ENCODE peak calls at places on chromosome 6, in five cellular contexts. C is Jurkat, Clone E6-1; M is lower lobe of right lung; I is astrocyte of the cerebellum; Y is SJSA1. D is an unnamed sample.

GRCh38 chr6:44148306-44148705 is 10.3 kb upstream of the CAPN11 start:
- DNase-seq in C (no peak), M (no peak), I (no peak), Y (no peak), D (no peak)

GRCh38 chr6:105210932-105211531 is 31.2 kb upstream of the POPDC3 start:
- DNase-seq in C (no peak), M (no peak), I (no peak), Y (peak), D (no peak)

GRCh38 chr6:114085206-114085605 is 114.3 kb upstream of the HDAC2 start:
- DNase-seq in C (no peak), M (no peak), I (peak), Y (peak), D (peak)

GRCh38 chr6:56524891-56525703 is 117.6 kb downstream of the DST start:
- DNase-seq in C (no peak), M (no peak), I (peak), Y (peak), D (peak)

GRCh38 chr6:132598473-132598872 is 8.9 kb upstream of the TAAR5 start:
- DNase-seq in C (peak), M (no peak), I (no peak), Y (no peak), D (no peak)

GRCh38 chr6:112342511-112342910 is 4.6 kb upstream of the RFPL4B start:
- DNase-seq in C (no peak), M (no peak), I (no peak), Y (no peak), D (no peak)

GRCh38 chr6:81326856-81327561 is 425.5 kb downstream of the TENT5A start:
- DNase-seq in C (no peak), M (no peak), I (no peak), Y (no peak), D (peak)

GRCh38 chr6:159819932-159820640 is 20.0 kb downstream of the PNLDC1 start:
- DNase-seq in C (peak), M (peak), I (no peak), Y (no peak), D (no peak)

GRCh38 chr6:164424489-164424888 is 884.9 kb downstream of the C6orf118 start:
- DNase-seq in C (no peak), M (no peak), I (no peak), Y (no peak), D (no peak)

GRCh38 chr6:14775528-14775927 is 470.3 kb upstream of the JARID2 start:
- DNase-seq in C (no peak), M (no peak), I (no peak), Y (no peak), D (no peak)

GRCh38 chr6:10030942-10031537 is 383.8 kb downstream of the TFAP2A start:
- DNase-seq in C (peak), M (no peak), I (no peak), Y (no peak), D (no peak)

GRCh38 chr6:169445227-169445626 is 191.6 kb upstream of the THBS2 start:
- DNase-seq in C (no peak), M (no peak), I (no peak), Y (no peak), D (no peak)

GRCh38 chr6:48809700-48810099 is 653.4 kb downstream of the MMUT start:
- DNase-seq in C (no peak), M (no peak), I (no peak), Y (no peak), D (no peak)

GRCh38 chr6:122758927-122759334 is 20.6 kb upstream of the FABP7 start:
- DNase-seq in C (no peak), M (no peak), I (no peak), Y (no peak), D (no peak)

GRCh38 chr6:6981923-6982322 is 125.8 kb upstream of the RREB1 start:
- DNase-seq in C (no peak), M (no peak), I (no peak), Y (no peak), D (no peak)

GRCh38 chr6:141988954-141989705 is 143.6 kb upstream of the GJE1 start:
- DNase-seq in C (peak), M (no peak), I (peak), Y (peak), D (peak)

GRCh38 chr6:43934183-43934802 is 164.3 kb downstream of the VEGFA start:
- DNase-seq in C (no peak), M (no peak), I (no peak), Y (no peak), D (no peak)

GRCh38 chr6:501891-502601 is 110.5 kb downstream of the IRF4 start:
- DNase-seq in C (no peak), M (no peak), I (no peak), Y (peak), D (no peak)

GRCh38 chr6:19463250-19463649 is 373.9 kb upstream of the ID4 start:
- DNase-seq in C (no peak), M (no peak), I (no peak), Y (no peak), D (no peak)

GRCh38 chr6:168131464-168132415 is 52.7 kb upstream of the FRMD1 start:
- DNase-seq in C (no peak), M (no peak), I (no peak), Y (no peak), D (no peak)

GRCh38 chr6:151702851-151703629 is 104.4 kb upstream of the ESR1 start:
- DNase-seq in C (no peak), M (no peak), I (no peak), Y (no peak), D (no peak)

GRCh38 chr6:108587258-108588059 is 26.7 kb downstream of the FOXO3 start:
- DNase-seq in C (no peak), M (no peak), I (no peak), Y (peak), D (peak)

GRCh38 chr6:82040405-82041221 is 206.9 kb downstream of the IBTK start:
- DNase-seq in C (peak), M (no peak), I (peak), Y (peak), D (no peak)

GRCh38 chr6:167776906-167777645 is 49.6 kb upstream of the AFDN start:
- DNase-seq in C (no peak), M (peak), I (no peak), Y (no peak), D (no peak)

GRCh38 chr6:96542702-96543101 is 20.2 kb upstream of the FHL5 start:
- DNase-seq in C (no peak), M (no peak), I (no peak), Y (no peak), D (no peak)

GRCh38 chr6:99236010-99236409 is 113.5 kb downstream of the FAXC start:
- DNase-seq in C (no peak), M (no peak), I (no peak), Y (no peak), D (no peak)

GRCh38 chr6:99233219-99233618 is 116.3 kb downstream of the FAXC start:
- DNase-seq in C (no peak), M (no peak), I (no peak), Y (no peak), D (no peak)

DNA sequence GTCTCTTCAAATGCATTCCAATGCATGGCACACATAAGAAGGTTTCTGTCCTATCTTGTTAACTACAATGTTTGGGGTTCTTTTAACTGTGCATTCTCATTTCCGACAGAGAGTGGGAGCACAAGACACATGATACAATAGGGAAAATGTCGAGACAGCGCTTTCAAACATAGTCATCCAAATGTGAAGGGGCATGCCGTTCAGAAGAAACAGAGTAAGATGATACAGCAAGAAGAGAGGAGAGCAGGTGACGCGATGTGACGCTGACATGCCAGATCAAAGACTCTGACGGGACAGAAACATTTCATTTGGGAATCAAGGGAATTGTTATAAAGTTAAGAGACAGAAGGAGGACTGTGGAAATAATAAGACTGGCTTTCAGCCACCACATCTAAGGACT is 117.5 kb downstream of the FAXC start:
- DNase-seq in C (no peak), M (no peak), I (no peak), Y (no peak), D (no peak)
- H3K4me3 ChIP-seq in C (no peak), M (no peak), I (no peak), Y (no peak), D (no peak)

GRCh38 chr6:42142118-42142835 is at the start of gene C6orf132:
- DNase-seq in C (no peak), M (peak), I (no peak), Y (no peak), D (no peak)
- H3K4me3 ChIP-seq in C (no peak), M (peak), I (peak), Y (no peak), D (peak)

GRCh38 chr6:133894369-133894768 is 5.5 kb downstream of the TCF21 start:
- DNase-seq in C (no peak), M (no peak), I (no peak), Y (no peak), D (no peak)

GRCh38 chr6:133896344-133896721 is 7.4 kb downstream of the TCF21 start:
- DNase-seq in C (no peak), M (no peak), I (no peak), Y (no peak), D (no peak)

GRCh38 chr6:133894795-133895401 is 6.0 kb downstream of the TCF21 start:
- DNase-seq in C (no peak), M (no peak), I (no peak), Y (no peak), D (no peak)

GRCh38 chr6:133893324-133893692 is 4.4 kb downstream of the TCF21 start:
- DNase-seq in C (no peak), M (no peak), I (no peak), Y (no peak), D (no peak)

GRCh38 chr6:133895573-133896343 is 6.8 kb downstream of the TCF21 start:
- DNase-seq in C (no peak), M (no peak), I (no peak), Y (no peak), D (no peak)
- H3K4me3 ChIP-seq in C (no peak), M (peak), I (peak), Y (no peak), D (peak)

GRCh38 chr6:100229512-100229911 is 235.2 kb downstream of the SIM1 start:
- DNase-seq in C (no peak), M (peak), I (no peak), Y (no peak), D (no peak)

GRCh38 chr6:100230976-100231316 is 233.8 kb downstream of the SIM1 start:
- DNase-seq in C (no peak), M (no peak), I (no peak), Y (no peak), D (peak)

GRCh38 chr6:100232791-100233573 is 231.7 kb downstream of the SIM1 start:
- DNase-seq in C (no peak), M (no peak), I (no peak), Y (no peak), D (no peak)

GRCh38 chr6:100228437-100229424 is 234.7 kb upstream of the MCHR2 start:
- DNase-seq in C (peak), M (peak), I (no peak), Y (peak), D (peak)

DNA sequence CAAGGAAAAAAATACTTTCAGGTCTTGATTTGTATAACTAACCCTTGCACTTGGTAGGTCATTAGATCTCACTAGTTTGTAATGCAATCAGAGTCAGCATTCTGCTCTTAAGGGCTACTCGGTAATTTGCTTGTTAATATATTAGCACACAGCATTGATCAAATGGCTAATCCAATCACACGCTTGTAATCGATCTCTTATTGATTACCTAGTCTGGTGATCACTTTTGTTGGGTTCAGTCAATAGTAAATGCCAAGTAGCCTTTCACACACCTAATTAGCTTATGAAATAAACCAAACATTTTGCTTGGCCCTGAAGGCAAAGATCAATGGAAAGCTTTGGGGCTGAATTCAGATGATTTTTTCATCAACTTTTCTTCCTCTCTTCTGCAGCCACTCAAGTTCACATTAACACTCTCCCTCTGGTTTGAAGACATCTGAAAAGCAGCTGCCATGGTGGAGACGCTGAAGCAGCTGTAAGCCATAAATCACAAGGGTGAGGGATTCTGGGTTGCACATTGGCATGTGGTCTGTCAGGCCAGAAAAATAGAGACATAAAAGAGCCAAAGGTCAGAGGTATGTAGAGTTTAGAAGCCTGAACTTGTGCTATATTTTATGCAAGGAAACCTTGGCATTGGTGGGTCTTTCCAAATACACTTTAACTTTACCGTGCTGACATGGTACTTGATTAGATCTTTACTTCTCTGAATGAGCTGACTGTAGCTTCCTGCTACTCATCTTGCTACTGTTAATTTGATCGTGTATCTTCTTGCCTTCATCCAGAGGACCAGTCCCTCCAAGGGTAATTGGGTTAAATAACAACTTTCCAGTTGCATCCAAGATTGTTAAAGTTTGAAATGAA is 234.4 kb downstream of the SIM1 start:
- DNase-seq in C (no peak), M (no peak), I (no peak), Y (no peak), D (peak)
- H3K4me3 ChIP-seq in C (no peak), M (no peak), I (no peak), Y (no peak), D (no peak)

GRCh38 chr6:11553824-11554223 is 16.3 kb downstream of the TMEM170B start:
- DNase-seq in C (no peak), M (no peak), I (no peak), Y (no peak), D (no peak)

GRCh38 chr6:11551053-11551452 is 13.5 kb downstream of the TMEM170B start:
- DNase-seq in C (no peak), M (no peak), I (no peak), Y (no peak), D (no peak)

GRCh38 chr6:11556308-11556707 is 18.8 kb downstream of the TMEM170B start:
- DNase-seq in C (no peak), M (no peak), I (no peak), Y (no peak), D (no peak)

DNA sequence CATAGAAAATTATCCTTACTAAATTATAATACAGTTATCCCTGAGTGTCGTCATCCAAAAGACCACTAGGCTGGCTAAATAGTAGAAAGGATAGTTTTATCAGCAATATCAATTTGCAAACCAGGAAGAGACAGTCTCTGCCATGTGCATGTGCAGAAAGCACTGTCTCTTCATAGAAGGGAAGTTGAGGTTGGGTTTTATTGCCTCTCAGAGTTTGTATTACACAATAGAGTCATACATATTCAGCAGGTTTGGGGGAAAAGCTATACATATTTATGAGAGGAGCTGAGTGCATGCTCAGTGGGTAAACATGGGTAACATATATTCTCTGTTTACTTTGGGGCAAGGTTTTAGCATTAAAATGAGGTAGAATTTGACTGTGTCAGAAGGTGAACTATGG is 14.8 kb downstream of the TMEM170B start:
- DNase-seq in C (no peak), M (no peak), I (no peak), Y (no peak), D (no peak)
- H3K4me3 ChIP-seq in C (no peak), M (no peak), I (no peak), Y (no peak), D (no peak)

DNA sequence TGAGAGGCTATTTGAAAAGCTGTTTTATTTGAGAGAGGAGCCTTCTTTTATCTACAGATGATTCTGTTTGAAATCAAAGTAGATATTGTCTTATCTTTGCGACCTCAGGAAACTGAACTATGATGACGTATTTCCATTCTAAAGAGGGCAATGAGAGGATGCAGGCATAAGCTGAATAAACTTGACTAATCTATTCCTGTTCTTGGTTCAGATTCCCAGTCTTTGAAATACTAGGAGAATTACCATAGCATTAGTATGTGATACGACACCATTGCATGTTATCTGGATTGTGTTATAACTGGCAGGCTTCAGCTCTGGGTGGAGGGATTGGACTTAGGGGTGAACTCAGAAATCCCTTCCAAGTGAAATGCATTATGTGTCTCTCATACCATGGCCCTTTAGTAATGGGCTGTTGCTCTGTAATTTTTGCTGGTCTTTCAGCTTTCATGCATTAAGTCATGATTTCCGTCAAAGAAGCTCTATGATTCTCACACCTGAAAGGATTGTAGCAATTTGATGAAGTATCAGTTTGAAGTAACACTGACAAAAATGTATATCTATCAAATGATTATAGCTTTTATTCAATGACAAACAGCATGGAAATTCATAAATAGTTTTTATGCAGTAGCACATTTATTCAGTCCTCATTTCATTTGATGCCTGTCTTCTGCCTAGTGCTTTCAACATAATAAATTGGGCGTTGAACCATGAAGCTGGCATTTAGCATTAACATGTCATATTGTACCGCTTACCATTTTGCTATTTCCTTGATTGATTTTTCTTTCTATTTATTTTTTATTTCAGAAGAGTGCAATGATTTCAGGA is 138.5 kb upstream of the SPACA1 start:
- DNase-seq in C (peak), M (no peak), I (no peak), Y (peak), D (no peak)
- H3K4me3 ChIP-seq in C (no peak), M (no peak), I (no peak), Y (no peak), D (no peak)